ENCODE peak calls at places on chromosome 6, in four cellular contexts. G, Z, L and K are unnamed samples.

GRCh38 chr6:53894086-53894485 is 99.3 kb downstream of the LRRC1 start:
- DNase-seq in G (no peak), Z (peak), L (peak), K (no peak)

GRCh38 chr6:141000917-141001316 is 1131.8 kb upstream of the GJE1 start:
- DNase-seq in G (no peak), Z (no peak), L (no peak), K (no peak)

GRCh38 chr6:112054520-112055160 is 736 bp downstream of the CCN6 start:
- DNase-seq in G (no peak), Z (peak), L (no peak), K (no peak)

GRCh38 chr6:75268988-75269354 is 15.6 kb downstream of the TMEM30A start:
- DNase-seq in G (no peak), Z (no peak), L (no peak), K (no peak)

GRCh38 chr6:22886881-22887581 is 317.7 kb downstream of the HDGFL1 start:
- DNase-seq in G (no peak), Z (no peak), L (no peak), K (no peak)

GRCh38 chr6:153096031-153096430 is 35.1 kb downstream of the RGS17 start:
- DNase-seq in G (no peak), Z (no peak), L (no peak), K (no peak)

GRCh38 chr6:36387440-36388303 is at the start of gene ETV7:
- DNase-seq in G (no peak), Z (peak), L (no peak), K (no peak)

GRCh38 chr6:28497306-28497705 is 18.3 kb downstream of the GPX6 start:
- DNase-seq in G (no peak), Z (no peak), L (no peak), K (no peak)

GRCh38 chr6:38588631-38589366 is 50.9 kb downstream of the BTBD9 start:
- DNase-seq in G (no peak), Z (no peak), L (no peak), K (no peak)

GRCh38 chr6:21922086-21922485 is 328.5 kb downstream of the SOX4 start:
- DNase-seq in G (no peak), Z (peak), L (no peak), K (no peak)

GRCh38 chr6:36590237-36590636 is 3.9 kb upstream of the SRSF3 start:
- DNase-seq in G (no peak), Z (peak), L (no peak), K (no peak)

GRCh38 chr6:47992805-47993204 is 118.2 kb downstream of the PTCHD4 start:
- DNase-seq in G (no peak), Z (no peak), L (no peak), K (no peak)